ENCODE peak calls at places on chromosomes 3 and 15, in four cellular contexts. One of them, this sample, is unnamed.

GRCh38 chr15:98562361-98562791 is 86.0 kb upstream of the IGF1R start:
- DNase-seq in HepG2: no peak
- DNase-seq in stomach: no peak
- DNase-seq in prostate gland: peak
- DNase-seq in this sample: no peak

GRCh38 chr3:177056927-177057326 is 140.4 kb downstream of the TBL1XR1 start:
- DNase-seq in HepG2: no peak
- DNase-seq in prostate gland: no peak
- DNase-seq in stomach: no peak
- DNase-seq in this sample: no peak

GRCh38 chr3:15099364-15100098 is 583 bp upstream of the RBSN start:
- DNase-seq in stomach: no peak
- DNase-seq in HepG2: no peak
- DNase-seq in prostate gland: no peak
- DNase-seq in this sample: no peak

GRCh38 chr3:62332771-62333381 is 40.5 kb downstream of the FEZF2 start:
- DNase-seq in HepG2: no peak
- DNase-seq in prostate gland: peak
- DNase-seq in stomach: no peak
- DNase-seq in this sample: no peak

GRCh38 chr3:172514678-172515077 is 8.6 kb downstream of the TNFSF10 start:
- DNase-seq in stomach: no peak
- DNase-seq in HepG2: no peak
- DNase-seq in prostate gland: no peak
- DNase-seq in this sample: no peak

GRCh38 chr3:20215636-20216035 is 29.6 kb upstream of the SGO1 start:
- DNase-seq in HepG2: no peak
- DNase-seq in stomach: no peak
- DNase-seq in prostate gland: no peak
- DNase-seq in this sample: no peak

GRCh38 chr3:128098234-128098633 is 25.4 kb downstream of the RUVBL1 start:
- DNase-seq in prostate gland: no peak
- DNase-seq in HepG2: peak
- DNase-seq in stomach: no peak
- DNase-seq in this sample: no peak

GRCh38 chr15:73426458-73426994 is 16.4 kb upstream of the REC114 start:
- DNase-seq in prostate gland: no peak
- DNase-seq in HepG2: no peak
- DNase-seq in stomach: no peak
- DNase-seq in this sample: peak

GRCh38 chr15:40815042-40815678 is 7.9 kb upstream of the DNAJC17 start:
- DNase-seq in prostate gland: peak
- DNase-seq in HepG2: no peak
- DNase-seq in stomach: peak
- DNase-seq in this sample: no peak

GRCh38 chr15:88894819-88895767 is at the start of gene HAPLN3:
- DNase-seq in prostate gland: no peak
- DNase-seq in HepG2: no peak
- DNase-seq in stomach: peak
- DNase-seq in this sample: no peak
- TF ChIP-seq CTCF in prostate gland: no peak
- TF ChIP-seq CTCF in HepG2: no peak
- TF ChIP-seq CTCF in stomach: no peak
- TF ChIP-seq CTCF in this sample: no peak

GRCh38 chr3:50170689-50171088 is 15.6 kb downstream of the SEMA3F start:
- DNase-seq in HepG2: peak
- DNase-seq in stomach: no peak
- DNase-seq in prostate gland: no peak
- DNase-seq in this sample: no peak
- TF ChIP-seq POLR2AphosphoS5 in HepG2: no peak
- TF ChIP-seq POLR2AphosphoS5 in stomach: no peak
- TF ChIP-seq POLR2AphosphoS5 in prostate gland: peak
- TF ChIP-seq POLR2AphosphoS5 in this sample: peak

DNA sequence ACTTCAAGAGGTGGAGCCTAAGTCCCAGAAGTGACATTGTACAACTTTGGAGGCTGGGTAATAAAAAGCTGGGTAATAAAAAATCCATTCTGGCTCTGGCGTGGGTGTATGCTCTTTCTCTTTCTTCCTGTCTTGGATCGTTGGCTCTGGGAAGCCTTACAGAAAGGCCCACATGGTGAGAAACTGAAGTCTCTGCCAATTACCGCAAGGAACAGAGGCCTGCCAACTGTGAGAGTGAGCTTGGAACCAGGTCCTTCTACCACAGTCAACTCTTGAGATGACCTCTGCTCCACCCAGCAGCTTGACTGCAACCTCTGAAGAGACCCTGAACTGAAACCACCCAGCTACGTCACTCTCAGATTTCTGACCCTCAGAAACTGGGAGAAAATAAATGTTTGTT is 51.0 kb downstream of the NR2F2 start:
- DNase-seq in stomach: peak
- DNase-seq in HepG2: no peak
- DNase-seq in prostate gland: no peak
- DNase-seq in this sample: no peak
- H3K4me3 ChIP-seq in stomach: no peak
- H3K4me3 ChIP-seq in HepG2: no peak
- H3K4me3 ChIP-seq in prostate gland: no peak
- H3K4me3 ChIP-seq in this sample: no peak

DNA sequence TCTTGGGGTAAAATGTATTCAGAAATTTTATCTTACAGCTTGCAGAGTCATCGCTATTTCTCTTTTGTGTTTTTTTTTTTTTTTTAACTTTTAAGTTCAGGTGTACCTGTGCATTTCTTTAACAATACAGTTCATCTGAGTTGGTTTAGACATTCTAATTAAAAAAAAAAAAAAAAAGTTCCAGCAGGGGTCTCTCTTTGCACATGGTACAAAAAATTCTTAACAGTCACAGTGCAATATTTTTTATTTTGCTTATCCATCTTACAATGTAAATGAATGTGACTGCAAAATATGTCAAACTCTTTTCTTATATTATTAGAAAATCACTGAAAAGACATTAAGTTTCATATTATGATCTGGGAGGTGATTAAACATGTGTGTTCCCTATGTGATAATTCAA is 47.5 kb upstream of the SLC9A9 start:
- DNase-seq in stomach: no peak
- DNase-seq in prostate gland: no peak
- DNase-seq in HepG2: no peak
- DNase-seq in this sample: no peak
- TF ChIP-seq CTCF in stomach: no peak
- TF ChIP-seq CTCF in prostate gland: no peak
- TF ChIP-seq CTCF in HepG2: no peak
- TF ChIP-seq CTCF in this sample: peak

This sample was measured in esophagus muscularis mucosa.